ENCODE peak calls at places on chromosomes 4 and X, in five cellular contexts. One of them, this sample, is unnamed. For H3K36me3, the result is how much of the 10 kb centered on the place peaks cover.

GRCh38 chrX:118519411-118520205 is 24.0 kb downstream of the DOCK11 start:
- DNase-seq in astrocyte: peak
- DNase-seq in mucosa of descending colon: no peak
- DNase-seq in OCI-LY7: no peak
- DNase-seq in left lung: no peak
- DNase-seq in this sample: no peak

GRCh38 chr4:8848507-8849265 is 23.0 kb downstream of the HMX1 start:
- DNase-seq in astrocyte: no peak
- DNase-seq in mucosa of descending colon: peak
- DNase-seq in OCI-LY7: no peak
- DNase-seq in left lung: peak
- DNase-seq in this sample: no peak

GRCh38 chr4:89657931-89658700 is 178.8 kb downstream of the SNCA start:
- DNase-seq in astrocyte: peak
- DNase-seq in mucosa of descending colon: no peak
- DNase-seq in OCI-LY7: peak
- DNase-seq in left lung: no peak
- DNase-seq in this sample: peak

GRCh38 chrX:66675541-66675940 is 36.7 kb upstream of the EDA2R start:
- DNase-seq in astrocyte: peak
- DNase-seq in mucosa of descending colon: no peak
- DNase-seq in OCI-LY7: no peak
- DNase-seq in left lung: no peak
- DNase-seq in this sample: no peak

GRCh38 chr4:115803825-115804224 is 690.4 kb upstream of the NDST4 start:
- DNase-seq in astrocyte: no peak
- DNase-seq in mucosa of descending colon: no peak
- DNase-seq in OCI-LY7: no peak
- DNase-seq in left lung: no peak
- DNase-seq in this sample: no peak

GRCh38 chrX:30831082-30831481 is 58.0 kb downstream of the TAB3 start:
- DNase-seq in astrocyte: peak
- DNase-seq in mucosa of descending colon: no peak
- DNase-seq in OCI-LY7: no peak
- DNase-seq in left lung: no peak
- DNase-seq in this sample: no peak

GRCh38 chr4:94758700-94759399 is 1.1 kb downstream of the BMPR1B start:
- DNase-seq in astrocyte: peak
- DNase-seq in mucosa of descending colon: no peak
- DNase-seq in OCI-LY7: no peak
- DNase-seq in left lung: no peak
- DNase-seq in this sample: no peak

GRCh38 chr4:178462710-178463109 is 1020.5 kb upstream of the AGA start:
- DNase-seq in astrocyte: no peak
- DNase-seq in mucosa of descending colon: no peak
- DNase-seq in OCI-LY7: no peak
- DNase-seq in left lung: no peak
- DNase-seq in this sample: no peak

GRCh38 chr4:52100062-52100461 is 49.0 kb downstream of the SPATA18 start:
- DNase-seq in astrocyte: peak
- DNase-seq in mucosa of descending colon: no peak
- DNase-seq in OCI-LY7: no peak
- DNase-seq in left lung: no peak
- DNase-seq in this sample: peak

GRCh38 chr4:3184725-3185124 is 64.2 kb upstream of the MSANTD1 start:
- DNase-seq in astrocyte: no peak
- DNase-seq in mucosa of descending colon: no peak
- DNase-seq in OCI-LY7: no peak
- DNase-seq in left lung: no peak
- DNase-seq in this sample: no peak

GRCh38 chr4:18733956-18734872 is 712.7 kb upstream of the LCORL start:
- DNase-seq in astrocyte: no peak
- DNase-seq in mucosa of descending colon: no peak
- DNase-seq in OCI-LY7: no peak
- DNase-seq in left lung: no peak
- DNase-seq in this sample: no peak

GRCh38 chr4:76090241-76090691 is 15.8 kb downstream of the ART3 start:
- DNase-seq in astrocyte: peak
- DNase-seq in mucosa of descending colon: no peak
- DNase-seq in OCI-LY7: no peak
- DNase-seq in left lung: peak
- DNase-seq in this sample: peak

GRCh38 chrX:112851161-112851779 is 10.6 kb upstream of the AMOT start:
- DNase-seq in astrocyte: no peak
- DNase-seq in mucosa of descending colon: no peak
- DNase-seq in OCI-LY7: peak
- DNase-seq in left lung: no peak
- DNase-seq in this sample: no peak

GRCh38 chr4:166421556-166422156 is 548.6 kb downstream of the TLL1 start:
- DNase-seq in astrocyte: peak
- DNase-seq in mucosa of descending colon: no peak
- DNase-seq in OCI-LY7: no peak
- DNase-seq in left lung: no peak
- DNase-seq in this sample: no peak

GRCh38 chrX:101079223-101079622 is 544 bp downstream of the TMEM35A start:
- DNase-seq in astrocyte: no peak
- DNase-seq in mucosa of descending colon: no peak
- DNase-seq in OCI-LY7: no peak
- DNase-seq in left lung: no peak
- DNase-seq in this sample: no peak
- H3K4me3 ChIP-seq in astrocyte: peak
- H3K4me3 ChIP-seq in mucosa of descending colon: no peak
- H3K4me3 ChIP-seq in OCI-LY7: no peak
- H3K4me3 ChIP-seq in left lung: peak
- H3K4me3 ChIP-seq in this sample: peak

GRCh38 chrX:154980330-154981115 is 42.0 kb downstream of the F8 start:
- DNase-seq in astrocyte: peak
- DNase-seq in mucosa of descending colon: peak
- DNase-seq in OCI-LY7: peak
- DNase-seq in left lung: peak
- DNase-seq in this sample: peak
- TF ChIP-seq CTCF in astrocyte: peak
- TF ChIP-seq CTCF in mucosa of descending colon: no peak
- TF ChIP-seq CTCF in OCI-LY7: peak
- TF ChIP-seq CTCF in left lung: peak
- TF ChIP-seq CTCF in this sample: peak

DNA sequence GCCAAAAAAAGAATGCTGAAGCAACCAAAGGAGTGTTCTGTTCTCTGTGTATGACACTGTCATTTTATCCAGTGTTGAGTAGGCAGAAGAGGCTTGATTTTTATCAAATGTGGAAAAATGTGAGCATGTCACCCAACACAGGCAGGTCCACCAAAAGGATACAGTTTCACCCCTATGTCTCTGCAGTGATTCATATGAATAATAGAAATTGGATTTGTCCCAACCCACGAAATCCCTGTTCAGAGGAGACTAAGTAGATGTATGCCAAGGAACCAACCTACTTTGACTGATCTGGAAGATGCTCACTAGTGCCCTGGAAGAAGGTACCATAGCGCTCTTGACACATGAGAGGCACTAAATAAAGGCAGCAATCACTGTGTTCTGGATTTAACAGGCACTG is 72.5 kb downstream of the FGF13 start:
- DNase-seq in astrocyte: peak
- DNase-seq in mucosa of descending colon: no peak
- DNase-seq in OCI-LY7: no peak
- DNase-seq in left lung: no peak
- DNase-seq in this sample: no peak
- H3K36me3 ChIP-seq in astrocyte: under half
- H3K36me3 ChIP-seq in mucosa of descending colon: under half
- H3K36me3 ChIP-seq in OCI-LY7: under half
- H3K36me3 ChIP-seq in left lung: under half
- H3K36me3 ChIP-seq in this sample: under half

GRCh38 chr4:56803473-56803872 is 18.0 kb downstream of the SPINK2 start:
- DNase-seq in astrocyte: peak
- DNase-seq in mucosa of descending colon: no peak
- DNase-seq in OCI-LY7: peak
- DNase-seq in left lung: no peak
- DNase-seq in this sample: no peak
- H3K4me3 ChIP-seq in astrocyte: no peak
- H3K4me3 ChIP-seq in mucosa of descending colon: no peak
- H3K4me3 ChIP-seq in OCI-LY7: no peak
- H3K4me3 ChIP-seq in left lung: no peak
- H3K4me3 ChIP-seq in this sample: no peak

DNA sequence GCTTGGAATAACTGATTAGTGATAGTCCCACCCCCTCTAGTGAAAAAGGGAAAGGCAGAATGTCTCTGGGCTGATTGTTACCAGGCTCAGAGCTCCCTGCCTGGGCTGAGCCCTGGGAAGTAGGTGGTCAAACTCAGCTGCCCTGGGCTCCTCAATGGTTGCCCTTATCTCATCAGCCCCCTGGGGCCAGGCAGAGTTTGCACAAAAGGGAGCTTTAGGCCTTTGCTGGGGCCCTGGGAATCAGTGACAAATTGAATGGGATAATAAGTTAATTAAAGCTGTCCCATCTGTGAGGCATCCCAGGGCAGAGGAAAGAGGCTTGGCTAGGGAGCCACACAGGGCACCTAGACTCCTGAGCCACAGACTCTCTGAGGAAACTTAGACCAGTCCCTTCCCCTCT is 89.0 kb downstream of the EFNB1 start:
- DNase-seq in astrocyte: no peak
- DNase-seq in mucosa of descending colon: no peak
- DNase-seq in OCI-LY7: no peak
- DNase-seq in left lung: no peak
- DNase-seq in this sample: no peak
- TF ChIP-seq CTCF in astrocyte: no peak
- TF ChIP-seq CTCF in mucosa of descending colon: no peak
- TF ChIP-seq CTCF in OCI-LY7: no peak
- TF ChIP-seq CTCF in left lung: no peak
- TF ChIP-seq CTCF in this sample: no peak

GRCh38 chr4:127849505-127850234 is 31.0 kb upstream of the PLK4 start:
- DNase-seq in astrocyte: no peak
- DNase-seq in mucosa of descending colon: no peak
- DNase-seq in OCI-LY7: no peak
- DNase-seq in left lung: no peak
- DNase-seq in this sample: no peak
- H3K36me3 ChIP-seq in astrocyte: under half
- H3K36me3 ChIP-seq in mucosa of descending colon: under half
- H3K36me3 ChIP-seq in OCI-LY7: under half
- H3K36me3 ChIP-seq in left lung: under half
- H3K36me3 ChIP-seq in this sample: under half

DNA sequence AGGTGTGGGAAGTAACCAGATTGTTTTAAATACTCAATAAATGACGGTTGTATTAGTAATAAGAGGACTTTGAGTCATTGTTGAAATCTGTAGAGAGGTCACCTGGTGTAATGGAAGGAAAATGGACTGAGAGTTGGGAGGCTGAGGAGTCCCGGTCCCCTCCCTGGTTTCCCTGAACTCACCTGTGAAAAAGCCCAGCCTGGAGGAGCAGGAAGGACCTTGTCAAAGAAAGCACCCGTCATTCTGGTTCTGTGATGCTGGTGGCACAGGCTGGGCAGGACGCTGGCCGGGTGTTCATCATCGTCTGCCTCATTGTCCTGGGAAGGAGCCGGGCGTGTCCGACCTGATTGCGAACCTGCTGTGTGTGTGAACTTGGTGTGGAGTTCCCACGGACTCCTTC is 70.8 kb downstream of the SORCS2 start:
- DNase-seq in astrocyte: no peak
- DNase-seq in mucosa of descending colon: no peak
- DNase-seq in OCI-LY7: no peak
- DNase-seq in left lung: no peak
- DNase-seq in this sample: no peak
- H3K4me3 ChIP-seq in astrocyte: no peak
- H3K4me3 ChIP-seq in mucosa of descending colon: no peak
- H3K4me3 ChIP-seq in OCI-LY7: no peak
- H3K4me3 ChIP-seq in left lung: no peak
- H3K4me3 ChIP-seq in this sample: no peak